ENCODE peak calls at places on chromosomes 4 and X, in six cellular contexts. P is pancreas, D is heart left ventricle, L is endodermal cell, Y is H9, C is mammary epithelial cell. V is an unnamed sample.

GRCh38 chr4:144711685-144712456 is 65.9 kb downstream of the HHIP start:
- DNase-seq in Y (no peak), D (no peak), L (no peak), C (no peak), P (no peak), V (no peak)

GRCh38 chr4:95092762-95093161 is 335.0 kb downstream of the BMPR1B start:
- DNase-seq in C (no peak), D (no peak), P (no peak), Y (no peak), L (no peak), V (no peak)

GRCh38 chr4:85570388-85570787 is 95.4 kb downstream of the ARHGAP24 start:
- DNase-seq in P (no peak), D (no peak), C (no peak), Y (no peak), L (no peak), V (no peak)

GRCh38 chrX:27996132-27996531 is 14.9 kb upstream of the DCAF8L1 start:
- DNase-seq in D (no peak), L (no peak), Y (no peak), P (no peak), C (no peak), V (no peak)

GRCh38 chr4:99651370-99651769 is 6.3 kb downstream of the C4orf54 start:
- DNase-seq in D (no peak), L (no peak), C (no peak), Y (no peak), P (no peak), V (no peak)

GRCh38 chr4:124061413-124061812 is 651.1 kb downstream of the ANKRD50 start:
- DNase-seq in C (peak), P (no peak), Y (no peak), D (no peak), L (no peak), V (no peak)

GRCh38 chr4:94676910-94677309 is 80.8 kb upstream of the BMPR1B start:
- DNase-seq in C (no peak), D (no peak), L (no peak), Y (no peak), P (no peak), V (no peak)

GRCh38 chr4:6945052-6945409 is 35.4 kb downstream of the TBC1D14 start:
- DNase-seq in Y (no peak), D (no peak), C (no peak), P (no peak), L (no peak), V (no peak)

GRCh38 chrX:102746134-102746584 is 25.6 kb downstream of the GPRASP3 start:
- DNase-seq in L (peak), P (peak), D (peak), Y (peak), C (no peak), V (peak)

GRCh38 chr4:109548655-109549054 is 11.4 kb upstream of the MCUB start:
- DNase-seq in Y (no peak), L (no peak), D (no peak), P (no peak), C (peak), V (no peak)

GRCh38 chrX:37912286-37912685 is 64.9 kb upstream of the DYNLT3 start:
- DNase-seq in L (no peak), D (no peak), P (no peak), C (peak), Y (no peak), V (no peak)

GRCh38 chrX:51860679-51861078 is 32.7 kb upstream of the MAGED1 start:
- DNase-seq in D (no peak), Y (peak), L (peak), C (peak), P (no peak), V (peak)

GRCh38 chrX:112798736-112799135 is 41.9 kb downstream of the AMOT start:
- DNase-seq in L (no peak), C (no peak), Y (no peak), P (no peak), D (no peak), V (no peak)
- H3K27ac ChIP-seq in L (no peak), C (no peak), Y (no peak), P (no peak), D (no peak), V (no peak)

GRCh38 chr4:64330143-64330542 is 79.1 kb downstream of the TECRL start:
- DNase-seq in D (no peak), Y (no peak), P (no peak), L (no peak), C (no peak), V (no peak)
- TF ChIP-seq CTCF in D (no peak), Y (peak), P (no peak), L (peak), C (no peak), V (no peak)

GRCh38 chr4:127256500-127256899 is 376.3 kb upstream of the INTU start:
- DNase-seq in P (no peak), C (no peak), Y (no peak), L (no peak), D (no peak), V (no peak)

DNA sequence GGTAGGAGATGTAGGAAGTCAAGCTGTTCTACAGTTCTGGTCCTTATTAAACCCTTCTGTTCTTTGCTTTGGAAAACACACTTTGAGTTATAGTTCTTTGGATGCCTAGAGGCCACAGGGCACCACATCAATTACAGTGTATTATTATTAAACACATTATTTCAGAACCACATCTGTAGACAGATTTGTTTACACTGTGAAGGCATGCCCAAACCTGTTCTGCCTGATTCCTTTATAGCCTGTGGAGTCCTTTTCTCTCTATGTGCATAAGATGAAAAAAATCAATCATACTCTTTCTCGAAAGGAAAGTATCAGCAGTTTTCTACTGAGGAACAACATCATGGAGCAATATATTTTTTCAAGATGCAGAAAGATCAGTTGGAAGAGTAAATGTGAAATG is 371.3 kb upstream of the INTU start:
- DNase-seq in Y (no peak), C (peak), D (no peak), P (no peak), L (no peak), V (no peak)
- H3K27ac ChIP-seq in Y (no peak), C (no peak), D (no peak), P (no peak), L (no peak), V (no peak)

DNA sequence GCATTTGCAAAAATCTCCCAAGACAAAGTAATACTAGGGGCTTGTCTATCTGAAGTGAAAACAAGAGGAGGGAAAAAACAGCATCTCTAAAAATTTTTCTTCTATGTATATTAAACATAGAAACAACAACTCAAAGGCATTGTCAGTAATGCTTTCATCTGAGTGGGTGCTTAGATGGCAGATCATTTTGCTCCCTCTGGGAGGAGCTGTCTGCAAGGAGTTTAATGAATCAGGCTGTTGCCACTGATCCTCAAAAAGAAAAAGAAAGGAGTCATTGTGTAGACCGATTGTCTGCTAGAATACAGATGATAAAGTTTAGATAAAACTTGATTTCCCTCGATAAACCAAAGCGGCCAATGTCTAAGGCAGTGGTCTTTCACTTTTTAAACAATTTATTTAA is 49.7 kb upstream of the KLHL8 start:
- DNase-seq in P (no peak), D (no peak), Y (peak), L (peak), C (peak), V (no peak)
- TF ChIP-seq CTCF in P (peak), D (peak), Y (peak), L (peak), C (peak), V (peak)

GRCh38 chr4:108047199-108047598 is 57.5 kb downstream of the HADH start:
- DNase-seq in P (no peak), Y (no peak), D (no peak), L (no peak), C (no peak), V (no peak)

GRCh38 chr4:108043536-108043935 is 53.8 kb downstream of the HADH start:
- DNase-seq in P (no peak), C (no peak), Y (no peak), L (peak), D (no peak), V (no peak)

GRCh38 chr4:108045687-108046024 is 56.0 kb downstream of the HADH start:
- DNase-seq in Y (no peak), D (no peak), P (no peak), C (peak), L (no peak), V (peak)

GRCh38 chr4:108044951-108045686 is 55.4 kb downstream of the HADH start:
- DNase-seq in L (no peak), P (no peak), D (no peak), Y (no peak), C (peak), V (no peak)

GRCh38 chr4:108042927-108043326 is 53.2 kb downstream of the HADH start:
- DNase-seq in P (no peak), C (no peak), L (no peak), D (no peak), Y (no peak), V (no peak)
- H3K27ac ChIP-seq in P (no peak), C (no peak), L (peak), D (no peak), Y (no peak), V (no peak)